ENCODE peak calls at places on chromosome 20, in five cellular contexts. X is trophoblast cell, Z is HCT116, F is neural progenitor cell, D is IMR-90. I is an unnamed sample. For H3K36me3, the result is how much of the 10 kb centered on the place peaks cover.

GRCh38 chr20:18694071-18694470 is 106.2 kb downstream of the DTD1 start:
- DNase-seq in X (no peak), Z (no peak), F (no peak), D (no peak), I (no peak)

GRCh38 chr20:37711001-37711400 is 17.2 kb downstream of the CTNNBL1 start:
- DNase-seq in X (peak), Z (no peak), F (no peak), D (no peak), I (no peak)

GRCh38 chr20:54167909-54168872 is 5.6 kb downstream of the CYP24A1 start:
- DNase-seq in X (no peak), Z (peak), F (no peak), D (peak), I (no peak)

GRCh38 chr20:40797425-40797824 is 108.4 kb upstream of the MAFB start:
- DNase-seq in X (peak), Z (peak), F (peak), D (peak), I (peak)

GRCh38 chr20:21106171-21106694 is at the start of gene LINC00237:
- DNase-seq in X (no peak), Z (no peak), F (peak), D (no peak), I (no peak)

GRCh38 chr20:41158082-41158625 is 20.8 kb downstream of the PLCG1 start:
- DNase-seq in X (peak), Z (no peak), F (no peak), D (no peak), I (no peak)

GRCh38 chr20:4444404-4444803 is 277.3 kb upstream of the PRND start:
- DNase-seq in X (peak), Z (no peak), F (no peak), D (peak), I (no peak)

GRCh38 chr20:59958123-59958522 is at the start of gene CDH26:
- DNase-seq in X (no peak), Z (no peak), F (no peak), D (no peak), I (no peak)

GRCh38 chr20:51373713-51374481 is 168.6 kb downstream of the NFATC2 start:
- DNase-seq in X (no peak), Z (no peak), F (no peak), D (no peak), I (no peak)

GRCh38 chr20:32281711-32282110 is 4.3 kb downstream of the KIF3B start:
- DNase-seq in X (no peak), Z (no peak), F (no peak), D (no peak), I (no peak)

GRCh38 chr20:56363491-56363890 is 4.7 kb downstream of the FAM210B start:
- DNase-seq in X (no peak), Z (no peak), F (no peak), D (no peak), I (no peak)

GRCh38 chr20:22795897-22796296 is 211.5 kb upstream of the FOXA2 start:
- DNase-seq in X (peak), Z (peak), F (peak), D (peak), I (no peak)

GRCh38 chr20:5996765-5997164 is 46.3 kb downstream of the MCM8 start:
- DNase-seq in X (no peak), Z (no peak), F (peak), D (no peak), I (peak)

GRCh38 chr20:12883507-12883885 is 125.3 kb upstream of the SPTLC3 start:
- DNase-seq in X (no peak), Z (no peak), F (no peak), D (no peak), I (no peak)

GRCh38 chr20:37672143-37672542 is 21.7 kb upstream of the CTNNBL1 start:
- DNase-seq in X (no peak), Z (no peak), F (no peak), D (no peak), I (no peak)

GRCh38 chr20:1283522-1284210 is 17.6 kb downstream of the SNPH start:
- DNase-seq in X (no peak), Z (no peak), F (no peak), D (peak), I (no peak)

GRCh38 chr20:37314617-37315292 is 25.3 kb downstream of the MANBAL start:
- DNase-seq in X (no peak), Z (no peak), F (no peak), D (peak), I (no peak)

GRCh38 chr20:59937150-59937549 is 3.0 kb downstream of the PPP1R3D start:
- DNase-seq in X (no peak), Z (no peak), F (no peak), D (no peak), I (no peak)

GRCh38 chr20:32581839-32582658 is 3.1 kb downstream of the NOL4L start:
- DNase-seq in X (no peak), Z (no peak), F (peak), D (no peak), I (no peak)

GRCh38 chr20:22574545-22575086 is 9.8 kb downstream of the FOXA2 start:
- DNase-seq in X (no peak), Z (no peak), F (no peak), D (no peak), I (no peak)

GRCh38 chr20:40471261-40471629 is 217.8 kb downstream of the MAFB start:
- DNase-seq in X (peak), Z (no peak), F (peak), D (no peak), I (no peak)

GRCh38 chr20:64053841-64054661 is 4.6 kb upstream of the SOX18 start:
- DNase-seq in X (no peak), Z (peak), F (peak), D (no peak), I (no peak)

GRCh38 chr20:24160563-24161355 is 172.2 kb upstream of the GGTLC1 start:
- DNase-seq in X (peak), Z (no peak), F (peak), D (peak), I (peak)

GRCh38 chr20:56460459-56460858 is 8.0 kb upstream of the RTF2 start:
- DNase-seq in X (no peak), Z (no peak), F (no peak), D (no peak), I (no peak)

GRCh38 chr20:42204261-42204660 is 586.1 kb upstream of the CHD6 start:
- DNase-seq in X (peak), Z (no peak), F (peak), D (no peak), I (no peak)

GRCh38 chr20:60372282-60372681 is 414.1 kb downstream of the CDH26 start:
- DNase-seq in X (no peak), Z (no peak), F (no peak), D (no peak), I (no peak)

GRCh38 chr20:39067526-39068216 is 105.5 kb downstream of the DHX35 start:
- DNase-seq in X (no peak), Z (no peak), F (no peak), D (peak), I (no peak)

GRCh38 chr20:37680420-37680819 is 13.4 kb upstream of the CTNNBL1 start:
- DNase-seq in X (peak), Z (no peak), F (no peak), D (no peak), I (no peak)

GRCh38 chr20:4041748-4042411 is 26.5 kb upstream of the RNF24 start:
- DNase-seq in X (peak), Z (peak), F (no peak), D (peak), I (no peak)

GRCh38 chr20:60528141-60528540 is 569.9 kb downstream of the CDH26 start:
- DNase-seq in X (no peak), Z (no peak), F (no peak), D (peak), I (no peak)

GRCh38 chr20:1818895-1819294 is 76.3 kb upstream of the SIRPA start:
- DNase-seq in X (no peak), Z (no peak), F (no peak), D (no peak), I (no peak)

DNA sequence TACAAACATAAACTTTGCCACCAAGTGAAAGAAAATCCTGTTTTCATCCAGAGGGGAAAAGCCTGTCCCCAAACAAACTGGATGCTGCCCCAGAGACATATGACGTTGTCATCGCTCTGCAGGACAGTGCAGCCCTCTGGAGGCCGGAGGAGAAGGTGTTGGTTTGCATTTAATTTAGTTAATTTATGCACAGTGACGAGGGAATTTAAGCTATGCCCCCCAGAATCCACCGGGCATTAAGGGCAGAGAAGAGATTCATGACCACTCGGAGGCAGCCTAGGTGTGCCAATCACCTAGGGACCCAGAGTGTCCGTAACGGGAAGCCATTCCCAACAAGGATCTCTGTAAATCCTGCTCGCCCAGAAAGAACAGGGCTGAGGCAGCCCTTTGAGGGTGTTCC is 45.1 kb downstream of the NINL start:
- DNase-seq in X (no peak), Z (peak), F (peak), D (no peak), I (no peak)
- H2AFZ ChIP-seq in X (no peak), Z (no peak), F (no peak), D (no peak), I (no peak)

DNA sequence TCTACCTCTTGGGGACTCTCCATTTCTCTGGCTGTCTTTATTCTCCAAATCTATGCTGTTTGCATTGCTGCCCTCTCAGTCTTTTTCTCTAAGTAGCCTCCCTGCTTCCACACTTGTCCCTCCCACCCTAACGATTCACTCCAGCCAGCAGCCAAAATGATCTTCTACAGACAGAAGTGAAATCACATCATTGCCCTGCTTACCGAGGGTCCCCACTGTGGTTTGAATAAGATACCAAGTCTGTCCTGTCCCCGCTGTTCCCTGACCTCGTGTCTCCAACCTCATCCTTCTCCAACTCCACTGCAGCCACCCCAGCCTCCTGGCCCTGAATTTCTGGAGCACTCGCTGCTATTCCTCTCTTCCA is 11.5 kb upstream of the OCSTAMP start:
- DNase-seq in X (no peak), Z (no peak), F (no peak), D (no peak), I (no peak)
- H3K4me3 ChIP-seq in X (no peak), Z (peak), F (peak), D (no peak), I (no peak)

DNA sequence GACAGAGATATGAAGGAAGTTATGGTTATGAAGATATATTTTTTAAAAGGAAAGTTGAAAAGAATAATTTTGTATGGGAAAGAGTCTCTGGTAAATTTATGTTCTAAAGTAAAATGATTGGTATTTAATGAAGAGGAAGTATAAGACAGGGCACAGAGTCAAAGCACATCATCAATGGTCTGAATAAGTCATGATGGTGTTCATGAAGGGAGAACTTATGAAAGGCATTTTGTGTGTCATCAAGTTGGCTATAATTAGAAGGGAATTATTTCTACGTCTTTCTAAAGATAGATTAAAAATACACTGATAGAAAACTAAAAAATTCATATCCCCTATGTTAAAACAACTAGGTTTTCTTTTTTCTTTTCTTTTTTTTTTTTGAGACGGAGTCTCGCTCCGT is 21.4 kb upstream of the SNAI1 start:
- DNase-seq in X (no peak), Z (no peak), F (no peak), D (peak), I (no peak)
- H3K36me3 ChIP-seq in X (under half), Z (under half), F (under half), D (under half), I (under half)

DNA sequence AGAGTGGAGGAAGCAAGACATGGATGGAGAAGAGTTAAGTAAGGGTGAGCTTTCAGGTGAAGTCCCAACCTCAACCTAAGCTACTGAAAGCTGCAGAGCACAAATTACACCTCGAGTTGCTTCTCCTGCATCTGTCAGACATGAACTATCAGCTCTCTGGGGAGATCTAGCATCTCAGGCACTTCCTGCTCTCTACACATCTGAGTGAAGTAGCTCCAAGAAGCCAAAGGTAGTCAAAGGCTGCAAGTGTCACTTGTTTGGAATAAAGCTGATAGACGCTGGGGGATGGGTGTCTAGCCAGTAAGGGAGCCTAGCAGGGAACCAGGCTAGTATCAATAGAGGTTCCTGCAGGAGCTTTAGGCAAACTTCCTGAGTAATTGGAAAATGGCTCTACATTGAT is 228.0 kb downstream of the PLCB1 start:
- DNase-seq in X (no peak), Z (no peak), F (peak), D (no peak), I (no peak)
- H2AFZ ChIP-seq in X (no peak), Z (no peak), F (no peak), D (no peak), I (no peak)

GRCh38 chr20:58237318-58238182 is 9.1 kb upstream of the ANKRD60 start:
- DNase-seq in X (peak), Z (no peak), F (no peak), D (peak), I (no peak)
- H3K4me3 ChIP-seq in X (no peak), Z (no peak), F (no peak), D (peak), I (no peak)

GRCh38 chr20:62131560-62132320 is 9.5 kb downstream of the LSM14B start:
- DNase-seq in X (no peak), Z (no peak), F (no peak), D (no peak), I (no peak)
- H3K36me3 ChIP-seq in X (half or more), Z (half or more), F (under half), D (half or more), I (half or more)

GRCh38 chr20:10306440-10307358 is 88.1 kb downstream of the SNAP25 start:
- DNase-seq in X (peak), Z (no peak), F (no peak), D (peak), I (no peak)
- H2AFZ ChIP-seq in X (no peak), Z (no peak), F (no peak), D (no peak), I (no peak)

I was measured in DND-41.